ENCODE peak calls at places on chromosome 11, in five cellular contexts. R, O, J, Q and X are unnamed samples. For H3K36me3, the result is how much of the 10 kb centered on the place peaks cover.

GRCh38 chr11:123303924-123304323 is 108.9 kb upstream of the CLMP start:
- DNase-seq in Q (no peak), J (no peak), O (no peak), R (no peak), X (no peak)

GRCh38 chr11:118547132-118547531 is 16.1 kb downstream of the TMEM25 start:
- DNase-seq in R (no peak), J (peak), Q (no peak), O (no peak), X (no peak)

GRCh38 chr11:926341-926916 is 759 bp downstream of the AP2A2 start:
- DNase-seq in Q (peak), J (no peak), R (no peak), O (peak), X (no peak)

GRCh38 chr11:134763030-134763388 is 351.0 kb upstream of the B3GAT1 start:
- DNase-seq in O (no peak), R (no peak), Q (no peak), J (no peak), X (no peak)

GRCh38 chr11:37630866-37631265 is 1032.8 kb upstream of the RAG2 start:
- DNase-seq in O (no peak), J (no peak), R (no peak), Q (no peak), X (no peak)

GRCh38 chr11:15123849-15124248 is 9.1 kb downstream of the INSC start:
- DNase-seq in Q (no peak), O (no peak), J (no peak), R (no peak), X (no peak)

GRCh38 chr11:2147391-2147790 is 8.2 kb upstream of the IGF2 start:
- DNase-seq in O (no peak), Q (no peak), R (no peak), J (no peak), X (no peak)

GRCh38 chr11:75160880-75161279 is 10.0 kb downstream of the SLCO2B1 start:
- DNase-seq in R (no peak), O (no peak), Q (no peak), J (no peak), X (no peak)

GRCh38 chr11:103395612-103396011 is 286.4 kb downstream of the DYNC2H1 start:
- DNase-seq in O (no peak), J (no peak), Q (no peak), R (no peak), X (no peak)

GRCh38 chr11:45880772-45881570 is 4.5 kb upstream of the MAPK8IP1 start:
- DNase-seq in R (no peak), J (no peak), O (no peak), Q (no peak), X (no peak)

GRCh38 chr11:134599180-134599810 is 187.3 kb upstream of the B3GAT1 start:
- DNase-seq in R (no peak), J (peak), Q (no peak), O (no peak), X (no peak)

GRCh38 chr11:73280606-73281005 is 8.5 kb downstream of the P2RY6 start:
- DNase-seq in O (no peak), R (no peak), J (no peak), Q (no peak), X (no peak)

GRCh38 chr11:70244698-70245097 is 25.8 kb upstream of the PPFIA1 start:
- DNase-seq in Q (no peak), O (no peak), J (no peak), R (no peak), X (peak)

GRCh38 chr11:46350695-46351094 is 3.4 kb downstream of the DGKZ start:
- DNase-seq in Q (no peak), R (no peak), O (no peak), J (no peak), X (no peak)

GRCh38 chr11:57791321-57792059 is 29.9 kb downstream of the CTNND1 start:
- DNase-seq in Q (no peak), J (no peak), R (no peak), O (no peak), X (no peak)

GRCh38 chr11:61150656-61151544 is 10.3 kb downstream of the VPS37C start:
- DNase-seq in Q (no peak), O (peak), R (no peak), J (no peak), X (no peak)

GRCh38 chr11:118342503-118343161 is at the start of gene CD3D:
- DNase-seq in J (no peak), Q (no peak), O (no peak), R (no peak), X (no peak)

GRCh38 chr11:79160786-79161403 is 279.9 kb downstream of the TENM4 start:
- DNase-seq in J (no peak), O (peak), Q (peak), R (no peak), X (no peak)

GRCh38 chr11:46066335-46066734 is 54.9 kb downstream of the PHF21A start:
- DNase-seq in Q (peak), R (no peak), J (no peak), O (no peak), X (peak)

GRCh38 chr11:86592659-86593451 is 79.6 kb downstream of the ME3 start:
- DNase-seq in Q (no peak), O (no peak), R (peak), J (no peak), X (peak)

GRCh38 chr11:1918436-1919315 is 827 bp upstream of the TNNT3 start:
- DNase-seq in O (no peak), Q (no peak), J (no peak), R (no peak), X (no peak)

GRCh38 chr11:106925245-106925644 is 93.0 kb downstream of the GUCY1A2 start:
- DNase-seq in R (no peak), J (no peak), Q (no peak), O (no peak), X (no peak)

GRCh38 chr11:45563801-45564200 is 101.6 kb downstream of the CHST1 start:
- DNase-seq in Q (no peak), J (no peak), R (no peak), O (no peak), X (no peak)

GRCh38 chr11:114229062-114229450 is 67.1 kb upstream of the NNMT start:
- DNase-seq in R (no peak), O (no peak), Q (no peak), J (no peak), X (no peak)

GRCh38 chr11:108269583-108269982 is 46.7 kb downstream of the ATM start:
- DNase-seq in R (no peak), Q (no peak), O (no peak), J (no peak), X (no peak)
- H3K36me3 ChIP-seq in R (under half), Q (under half), O (under half), J (half or more), X (under half)

GRCh38 chr11:88295028-88295427 is 42.5 kb downstream of the CTSC start:
- DNase-seq in O (no peak), Q (no peak), R (no peak), J (no peak), X (no peak)

GRCh38 chr11:88297320-88298263 is 39.9 kb downstream of the CTSC start:
- DNase-seq in R (no peak), J (no peak), Q (no peak), O (no peak), X (no peak)

GRCh38 chr11:88288560-88288959 is 49.0 kb downstream of the CTSC start:
- DNase-seq in Q (no peak), R (no peak), J (no peak), O (no peak), X (no peak)

GRCh38 chr11:88293931-88294330 is 43.6 kb downstream of the CTSC start:
- DNase-seq in O (no peak), Q (no peak), J (no peak), R (no peak), X (no peak)

DNA sequence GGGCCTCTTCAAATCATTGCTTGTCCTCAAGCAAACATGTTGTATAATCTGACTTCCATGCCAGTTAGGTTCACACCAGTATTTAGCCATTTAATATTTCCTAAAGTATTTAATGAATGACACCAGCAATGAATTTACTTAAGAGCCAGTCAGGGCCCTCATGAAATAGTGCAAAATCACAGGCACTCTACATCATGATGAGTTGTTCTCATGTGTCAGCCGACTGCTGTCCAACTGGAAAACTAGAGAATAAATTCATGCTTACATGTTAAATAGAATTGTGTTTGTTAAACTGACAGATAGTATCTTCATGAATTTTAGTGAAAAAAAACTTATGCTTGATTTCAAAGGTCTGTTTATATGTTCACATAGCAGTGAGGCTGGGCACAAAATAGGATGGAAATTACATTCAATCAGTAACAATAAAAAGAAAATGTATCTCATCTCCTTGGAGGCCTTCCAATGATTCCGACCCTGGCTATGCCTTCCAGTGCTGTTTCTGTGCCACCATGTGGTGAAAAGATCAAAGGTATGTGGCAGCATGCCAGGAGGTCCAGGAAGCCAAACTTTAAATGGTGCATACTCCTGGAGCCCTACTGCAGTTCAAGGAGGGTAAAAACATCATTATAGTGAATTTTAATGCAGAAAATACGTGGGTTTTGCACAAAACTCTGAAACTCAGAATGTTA is 45.2 kb downstream of the CTSC start:
- DNase-seq in J (no peak), O (no peak), Q (no peak), R (no peak), X (no peak)
- H3K36me3 ChIP-seq in J (under half), O (under half), Q (under half), R (under half), X (under half)

GRCh38 chr11:121054266-121054665 is 30.4 kb downstream of the TBCEL start:
- DNase-seq in J (no peak), Q (no peak), R (no peak), O (no peak), X (no peak)
- H3K36me3 ChIP-seq in J (under half), Q (under half), R (under half), O (under half), X (under half)

GRCh38 chr11:65125197-65126056 is 3.3 kb downstream of the MRPL49 start:
- DNase-seq in Q (no peak), R (no peak), O (no peak), J (no peak), X (no peak)
- H3K36me3 ChIP-seq in Q (under half), R (half or more), O (under half), J (half or more), X (under half)